ENCODE peak calls at places on chromosome 2, in nine cellular contexts. V, Y, X, I, P, O, C, Z and M are unnamed samples.

GRCh38 chr2:467892-468630 is 180.2 kb upstream of the ALKAL2 start:
- DNase-seq in V (no peak), Y (no peak), X (no peak), I (no peak), P (no peak), O (no peak), C (no peak), Z (no peak), M (no peak)

GRCh38 chr2:157475722-157476390 is 32.0 kb upstream of the CYTIP start:
- DNase-seq in V (no peak), Y (no peak), X (no peak), I (no peak), P (no peak), O (no peak), C (no peak), Z (no peak), M (no peak)

GRCh38 chr2:205563646-205564045 is 118.7 kb upstream of the NRP2 start:
- DNase-seq in V (no peak), Y (no peak), X (no peak), I (no peak), P (peak; percentile 69), O (peak; percentile 51), C (no peak), Z (peak; percentile 25), M (no peak)

GRCh38 chr2:1553671-1554295 is 140.5 kb downstream of the TPO start:
- DNase-seq in V (no peak), Y (no peak), X (peak; percentile 49), I (peak; percentile 31), P (peak; percentile 6), O (no peak), C (peak; percentile 85), Z (peak; percentile 69), M (peak; percentile 69)

GRCh38 chr2:226581004-226581403 is 218.6 kb downstream of the IRS1 start:
- DNase-seq in V (no peak), Y (no peak), X (peak; percentile 83), I (no peak), P (no peak), O (no peak), C (no peak), Z (no peak), M (no peak)

GRCh38 chr2:86633094-86633740 is 9.6 kb upstream of the RNF103 start:
- DNase-seq in V (peak; percentile 63), Y (no peak), X (no peak), I (no peak), P (no peak), O (no peak), C (no peak), Z (no peak), M (no peak)

GRCh38 chr2:38572167-38572566 is 30.6 kb downstream of the HNRNPLL start:
- DNase-seq in V (peak; percentile 54), Y (no peak), X (no peak), I (no peak), P (no peak), O (no peak), C (peak; percentile 86), Z (peak; percentile 88), M (peak; percentile 64)

GRCh38 chr2:64401501-64401880 is 52.5 kb upstream of the LGALSL start:
- DNase-seq in V (no peak), Y (no peak), X (peak; percentile 53), I (no peak), P (no peak), O (no peak), C (no peak), Z (no peak), M (no peak)

GRCh38 chr2:198656869-198657268 is 800.9 kb downstream of the SATB2 start:
- DNase-seq in V (no peak), Y (no peak), X (no peak), I (no peak), P (no peak), O (no peak), C (no peak), Z (no peak), M (no peak)

GRCh38 chr2:100730290-100730868 is 89.6 kb upstream of the NPAS2 start:
- DNase-seq in V (no peak), Y (no peak), X (peak; percentile 12), I (peak; percentile 75), P (peak; percentile 75), O (peak; percentile 48), C (peak; percentile 68), Z (peak; percentile 92), M (peak; percentile 76)

GRCh38 chr2:10477443-10478297 is 29.5 kb upstream of the ODC1 start:
- DNase-seq in V (no peak), Y (no peak), X (no peak), I (no peak), P (peak; percentile 47), O (no peak), C (no peak), Z (no peak), M (no peak)